ENCODE peak calls at places on chromosome 6, in seven cellular contexts. S, T, A, M, D, L and H are unnamed samples.

GRCh38 chr6:116475151-116475550 is 14.0 kb downstream of the CALHM6 start:
- DNase-seq in T (no peak), D (no peak), S (no peak), A (no peak), M (no peak), L (no peak), H (no peak)

GRCh38 chr6:126156973-126157372 is 170.6 kb downstream of the TRMT11 start:
- DNase-seq in M (no peak), D (no peak), A (no peak), T (no peak), L (no peak), S (peak), H (no peak)

GRCh38 chr6:27019651-27020552 is 227.6 kb upstream of the PRSS16 start:
- DNase-seq in M (peak), T (peak), D (peak), L (peak), S (peak), A (peak), H (peak)

GRCh38 chr6:108714012-108714773 is 134.0 kb upstream of the ARMC2 start:
- DNase-seq in S (no peak), L (peak), M (peak), A (no peak), D (no peak), T (no peak), H (no peak)

GRCh38 chr6:160507420-160507819 is 156.7 kb downstream of the LPA start:
- DNase-seq in L (no peak), D (no peak), M (peak), S (no peak), T (no peak), A (no peak), H (no peak)

GRCh38 chr6:22959571-22959970 is 390.2 kb downstream of the HDGFL1 start:
- DNase-seq in S (no peak), D (no peak), M (no peak), L (no peak), T (no peak), A (no peak), H (no peak)

GRCh38 chr6:144347447-144347758 is 62.3 kb downstream of the UTRN start:
- DNase-seq in S (no peak), M (no peak), T (no peak), L (no peak), D (no peak), A (no peak), H (no peak)

GRCh38 chr6:144659202-144659731 is 374.1 kb downstream of the UTRN start:
- DNase-seq in L (no peak), S (peak), M (peak), D (no peak), T (no peak), A (no peak), H (no peak)

GRCh38 chr6:95352064-95352463 is 225.3 kb upstream of the MANEA start:
- DNase-seq in L (no peak), D (no peak), S (no peak), M (no peak), A (no peak), T (no peak), H (no peak)

GRCh38 chr6:72689107-72689954 is 67.5 kb downstream of the KCNQ5 start:
- DNase-seq in M (peak), A (no peak), T (no peak), D (no peak), S (no peak), L (no peak), H (no peak)

GRCh38 chr6:134351615-134352474 is 33.9 kb upstream of the SGK1 start:
- DNase-seq in D (no peak), M (no peak), S (no peak), L (no peak), A (no peak), T (no peak), H (no peak)

GRCh38 chr6:169652896-169653295 is 48.9 kb downstream of the WDR27 start:
- DNase-seq in L (no peak), T (no peak), D (no peak), M (no peak), A (no peak), S (no peak), H (no peak)

GRCh38 chr6:169656626-169657610 is 44.9 kb downstream of the WDR27 start:
- DNase-seq in D (no peak), S (no peak), M (no peak), T (no peak), L (no peak), A (no peak), H (no peak)

GRCh38 chr6:169653691-169654090 is 48.1 kb downstream of the WDR27 start:
- DNase-seq in T (no peak), S (no peak), A (no peak), M (no peak), L (no peak), D (no peak), H (no peak)

GRCh38 chr6:169651498-169651897 is 50.3 kb downstream of the WDR27 start:
- DNase-seq in A (no peak), D (no peak), S (no peak), M (no peak), T (no peak), L (no peak), H (no peak)

GRCh38 chr6:169654590-169655391 is 47.0 kb downstream of the WDR27 start:
- DNase-seq in L (no peak), A (peak), T (peak), S (peak), D (peak), M (peak), H (peak)
- TF ChIP-seq CTCF in L (no peak), A (no peak), T (no peak), S (no peak), D (no peak), M (no peak), H (no peak)

GRCh38 chr6:32113386-32114352 is 4.5 kb upstream of the TNXB start:
- DNase-seq in M (peak), T (peak), L (peak), A (no peak), S (peak), D (peak), H (no peak)
- TF ChIP-seq CTCF in M (peak), T (no peak), L (no peak), A (no peak), S (no peak), D (no peak), H (no peak)

GRCh38 chr6:153503810-153504209 is 372.7 kb upstream of the RGS17 start:
- DNase-seq in L (no peak), S (no peak), D (no peak), A (no peak), T (no peak), M (no peak), H (no peak)
- TF ChIP-seq CTCF in L (no peak), S (no peak), D (no peak), A (no peak), T (no peak), M (no peak), H (no peak)

DNA sequence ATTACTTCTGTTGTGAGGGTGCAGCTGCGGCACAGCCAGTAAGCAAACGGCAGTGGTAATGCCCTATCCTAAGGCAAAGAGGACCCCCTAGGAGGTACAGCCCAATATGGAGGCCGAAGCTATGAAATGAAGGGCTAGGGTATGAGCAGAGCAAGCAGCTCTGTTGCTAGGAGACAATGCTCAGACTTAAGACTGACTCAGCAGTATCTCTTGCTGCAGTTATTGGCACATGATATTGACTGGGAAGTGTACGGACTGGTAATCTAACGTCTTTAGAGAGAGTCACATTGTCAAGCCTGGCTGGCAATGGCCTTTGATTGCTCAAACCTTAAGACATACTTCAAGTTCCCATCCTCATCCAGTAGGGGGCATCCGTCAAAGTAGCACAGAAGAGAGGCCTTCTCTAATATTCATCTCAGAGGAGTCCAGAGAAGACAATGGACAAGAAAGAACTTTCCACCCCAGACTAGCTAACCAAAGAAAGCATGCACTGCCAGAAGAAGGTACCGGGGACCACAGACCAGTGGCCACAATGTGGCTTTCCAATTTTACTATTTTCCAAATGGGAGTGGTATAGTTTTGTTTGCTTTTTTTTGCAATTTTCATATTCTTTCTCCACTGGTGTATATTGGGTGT is 37.0 kb downstream of the LRFN2 start:
- DNase-seq in A (no peak), S (peak), T (no peak), L (no peak), D (no peak), M (peak), H (no peak)
- TF ChIP-seq CTCF in A (peak), S (peak), T (no peak), L (no peak), D (peak), M (peak), H (peak)

GRCh38 chr6:157381631-157382621 is 936 bp downstream of the ZDHHC14 start:
- DNase-seq in A (peak), S (peak), T (peak), D (peak), L (peak), M (peak), H (peak)
- TF ChIP-seq CTCF in A (no peak), S (no peak), T (no peak), D (no peak), L (no peak), M (no peak), H (peak)